ENCODE peak calls at places on chromosomes 16 and 17, in seven cellular contexts. M is neuronal stem cell, Y is IMR-90, U is mesendoderm, G is mesenchymal stem cell, N is H1, L is trophoblast cell. S is an unnamed sample.

GRCh38 chr17:2412561-2413021 is 11.7 kb upstream of the MNT start:
- DNase-seq in L (peak), G (peak), Y (no peak), U (peak), M (no peak), N (no peak), S (peak)

GRCh38 chr17:18115517-18115916 is 7.0 kb downstream of the MYO15A start:
- DNase-seq in L (no peak), G (no peak), U (no peak), Y (no peak), M (no peak), N (no peak), S (no peak)

GRCh38 chr16:29915590-29916247 is 10.3 kb downstream of the KCTD13 start:
- DNase-seq in Y (peak), G (peak), L (no peak), M (no peak), U (no peak), N (no peak), S (no peak)

GRCh38 chr16:17177242-17177967 is 293.4 kb downstream of the XYLT1 start:
- DNase-seq in N (no peak), M (no peak), L (peak), Y (peak), G (no peak), U (no peak), S (no peak)

GRCh38 chr16:57952909-57953308 is 18.0 kb downstream of the CNGB1 start:
- DNase-seq in Y (no peak), N (no peak), M (no peak), U (no peak), L (no peak), G (no peak), S (no peak)

GRCh38 chr16:48479319-48479718 is 94.1 kb upstream of the SIAH1 start:
- DNase-seq in U (peak), L (no peak), Y (no peak), N (no peak), M (no peak), G (no peak), S (no peak)

GRCh38 chr16:11588321-11589244 is 1.9 kb upstream of the LITAF start:
- DNase-seq in Y (no peak), G (no peak), U (no peak), N (no peak), M (no peak), L (no peak), S (no peak)

GRCh38 chr16:68764866-68765265 is 27.8 kb downstream of the CDH1 start:
- DNase-seq in L (peak), U (peak), G (no peak), N (no peak), M (no peak), Y (no peak), S (no peak)

GRCh38 chr17:76123749-76124581 is 17.1 kb downstream of the FOXJ1 start:
- DNase-seq in L (no peak), M (no peak), U (no peak), G (no peak), N (no peak), Y (no peak), S (no peak)

GRCh38 chr16:48311242-48311641 is 63.9 kb upstream of the ABCC11 start:
- DNase-seq in M (no peak), Y (no peak), N (no peak), L (no peak), G (no peak), U (no peak), S (no peak)

GRCh38 chr16:9602201-9602600 is 510.8 kb downstream of the HAPSTR1 start:
- DNase-seq in U (peak), G (no peak), M (no peak), L (no peak), N (no peak), Y (no peak), S (no peak)

GRCh38 chr17:7476474-7476873 is 3.0 kb downstream of the ZBTB4 start:
- DNase-seq in N (no peak), L (peak), G (peak), M (no peak), U (peak), Y (peak), S (no peak)

DNA sequence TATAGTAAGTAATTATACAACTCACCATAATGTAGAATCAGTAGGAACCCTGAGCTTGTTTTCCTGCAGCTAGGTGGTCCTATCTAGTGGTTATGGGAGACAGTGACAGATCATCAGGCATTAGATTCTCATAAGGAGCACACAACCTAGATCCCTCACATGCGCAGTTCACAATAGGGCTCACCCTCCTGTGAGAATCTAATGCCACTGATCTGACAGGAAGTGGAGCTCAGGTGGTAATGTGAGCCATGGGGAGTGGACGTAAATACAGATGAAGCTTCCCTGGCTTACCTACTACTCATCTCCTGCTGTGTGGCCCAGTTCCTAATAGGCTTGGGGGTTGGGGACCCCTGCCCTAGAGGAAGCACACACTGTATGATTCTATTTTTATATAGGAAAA is 21.8 kb upstream of the ZNF469 start:
- DNase-seq in M (no peak), Y (no peak), N (no peak), G (no peak), L (no peak), U (no peak), S (no peak)
- H3K23ac ChIP-seq in M (no peak), Y (no peak), N (no peak), G (no peak), L (no peak), U (no peak), S (no peak)

DNA sequence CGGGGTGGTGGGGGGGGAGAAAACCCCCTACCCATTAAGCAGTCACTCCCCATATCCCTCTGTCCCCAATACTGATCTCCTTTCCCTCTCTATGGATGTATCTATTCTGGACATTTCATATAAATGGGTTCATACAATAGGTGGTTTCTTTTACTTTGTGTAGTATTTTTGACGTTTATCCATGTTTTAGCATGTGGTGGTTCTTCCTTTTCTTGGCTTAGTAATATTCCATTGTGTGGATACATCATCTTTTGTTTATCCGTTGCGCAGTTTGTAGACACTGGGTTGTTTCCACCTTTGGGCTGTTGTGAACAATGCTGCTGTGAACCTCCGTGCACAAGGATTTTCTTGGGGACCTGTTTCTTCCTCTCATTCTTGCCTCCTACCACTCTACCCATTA is 12.6 kb downstream of the LDHD start:
- DNase-seq in G (no peak), U (no peak), Y (no peak), M (no peak), N (no peak), L (no peak), S (no peak)
- H3K27ac ChIP-seq in G (no peak), U (no peak), Y (no peak), M (no peak), N (no peak), L (no peak), S (no peak)

GRCh38 chr16:71896688-71897368 is 1.5 kb downstream of the IST1 start:
- DNase-seq in N (no peak), G (no peak), U (no peak), L (no peak), Y (no peak), M (no peak), S (no peak)
- H2BK120ac ChIP-seq in N (no peak), G (no peak), U (no peak), L (no peak), Y (no peak), M (no peak), S (no peak)

DNA sequence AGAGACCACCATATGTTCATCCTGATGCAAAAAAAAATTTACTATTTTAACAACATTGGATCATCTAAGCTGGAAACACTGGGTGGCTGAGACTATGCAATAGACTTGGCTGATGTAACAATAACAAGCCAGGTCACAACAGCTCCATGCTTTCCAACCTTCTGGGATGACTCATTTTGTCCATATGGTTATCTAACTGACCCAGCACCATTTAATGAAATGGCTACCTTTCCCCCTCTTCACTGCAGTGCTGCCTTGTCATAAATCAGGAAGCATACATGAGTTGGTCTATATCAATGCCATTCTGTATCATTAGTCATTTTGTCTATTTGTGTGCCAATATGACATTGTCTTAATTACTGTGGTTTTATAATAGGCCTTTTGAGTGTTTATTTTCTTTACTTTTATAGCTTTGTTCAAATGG is 217.6 kb upstream of the KCNJ16 start:
- DNase-seq in N (no peak), Y (peak), L (peak), M (no peak), U (peak), G (peak), S (no peak)
- H3K23ac ChIP-seq in N (no peak), Y (no peak), L (no peak), M (no peak), U (no peak), G (no peak), S (no peak)

GRCh38 chr17:82588266-82589175 is 59.7 kb downstream of the WDR45B start:
- DNase-seq in G (no peak), Y (no peak), M (no peak), L (no peak), N (no peak), U (no peak), S (no peak)
- H3K27ac ChIP-seq in G (no peak), Y (no peak), M (no peak), L (no peak), N (no peak), U (no peak), S (no peak)

DNA sequence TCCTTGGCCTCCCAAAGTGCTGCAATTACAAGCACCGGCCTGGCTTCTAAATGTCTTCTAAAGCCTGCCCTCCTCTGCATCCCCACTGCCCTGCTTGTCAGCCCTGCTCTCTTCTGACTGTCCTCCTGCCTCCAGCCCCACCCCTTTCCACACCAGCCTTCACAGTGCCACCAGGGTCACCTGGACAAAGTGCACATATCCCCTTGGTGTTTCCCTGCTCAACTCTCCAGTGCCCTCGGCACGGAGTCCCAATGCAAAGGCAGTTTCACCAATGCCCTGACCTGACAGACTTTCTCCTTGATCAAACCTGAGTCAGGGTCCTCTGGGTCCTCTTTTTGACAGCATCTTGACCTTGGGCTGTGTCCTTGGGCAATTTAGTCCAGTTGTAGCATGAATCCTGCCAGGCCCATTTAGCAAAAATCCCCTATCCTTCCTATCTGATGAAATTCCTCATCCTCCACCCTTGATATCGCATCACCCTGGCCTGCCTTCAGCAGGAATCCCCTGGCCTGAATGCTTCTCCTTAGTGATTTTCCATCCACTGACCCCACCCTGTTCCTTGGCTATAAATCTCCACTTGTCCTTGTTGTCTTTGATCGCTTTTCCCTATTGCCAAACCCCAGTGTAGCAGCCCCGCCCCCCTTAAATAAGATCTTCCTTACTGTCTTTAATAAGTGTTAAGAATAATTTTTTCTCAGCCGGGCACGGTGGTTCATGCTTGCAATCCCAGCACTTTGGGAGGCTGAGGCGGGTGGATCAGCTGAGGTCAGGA is 42.7 kb upstream of the ETV4 start:
- DNase-seq in N (no peak), M (no peak), L (no peak), G (no peak), Y (no peak), U (no peak), S (no peak)
- H2BK120ac ChIP-seq in N (no peak), M (no peak), L (peak), G (no peak), Y (peak), U (no peak), S (no peak)

GRCh38 chr17:79742951-79743476 is 12.3 kb downstream of the ENPP7 start:
- DNase-seq in M (no peak), U (no peak), N (no peak), G (no peak), L (no peak), Y (no peak), S (no peak)
- H3K23ac ChIP-seq in M (peak), U (no peak), N (no peak), G (no peak), L (no peak), Y (no peak), S (no peak)

GRCh38 chr17:16002708-16003265 is 3.2 kb downstream of the TTC19 start:
- DNase-seq in G (no peak), N (no peak), U (no peak), Y (no peak), L (no peak), M (no peak), S (no peak)

GRCh38 chr17:16005641-16006040 is 6.0 kb downstream of the TTC19 start:
- DNase-seq in L (no peak), U (no peak), M (no peak), G (no peak), Y (peak), N (no peak), S (no peak)

GRCh38 chr17:16001498-16001897 is 1.9 kb downstream of the TTC19 start:
- DNase-seq in N (no peak), Y (no peak), L (peak), U (no peak), M (no peak), G (no peak), S (no peak)

GRCh38 chr17:16007439-16007838 is 7.8 kb downstream of the TTC19 start:
- DNase-seq in M (no peak), Y (no peak), U (no peak), G (no peak), N (no peak), L (no peak), S (no peak)

GRCh38 chr17:16003841-16004240 is 4.2 kb downstream of the TTC19 start:
- DNase-seq in U (no peak), G (no peak), M (no peak), Y (no peak), L (no peak), N (no peak), S (no peak)
- H3K27ac ChIP-seq in U (no peak), G (no peak), M (no peak), Y (no peak), L (no peak), N (no peak), S (no peak)

GRCh38 chr17:34728771-34729310 is 149.5 kb downstream of the TMEM132E start:
- DNase-seq in U (peak), G (no peak), M (no peak), Y (no peak), L (no peak), N (no peak), S (peak)

GRCh38 chr17:34725008-34725407 is 145.6 kb downstream of the TMEM132E start:
- DNase-seq in G (no peak), Y (no peak), N (no peak), M (no peak), L (no peak), U (peak), S (peak)

GRCh38 chr17:34726536-34727384 is 147.4 kb downstream of the TMEM132E start:
- DNase-seq in U (no peak), Y (no peak), M (no peak), G (no peak), L (no peak), N (no peak), S (peak)

GRCh38 chr17:34725740-34726139 is 146.4 kb downstream of the TMEM132E start:
- DNase-seq in L (no peak), Y (no peak), N (no peak), G (no peak), U (no peak), M (no peak), S (peak)

GRCh38 chr17:34727601-34728000 is 148.2 kb downstream of the TMEM132E start:
- DNase-seq in N (no peak), U (no peak), Y (no peak), M (no peak), G (no peak), L (no peak), S (peak)
- H2BK120ac ChIP-seq in N (no peak), U (no peak), Y (no peak), M (no peak), G (no peak), L (no peak), S (no peak)

S was measured in H9.